ENCODE peak calls at places on chromosomes 2 and 18, in seven cellular contexts. S is activated CD4-positive, alpha-beta T cell treated with anti-CD3 and anti-CD28 coated beads, Interleukin-2, amount 50 U/mL, for 1 hour; R is RKO; E is GM04504; T is GM20000; G is NCI-H1092 treated with DMSO at 0.1 percent for 48 hours; F is iPS-NIHi11. L is an unnamed sample.
A peak's percentile ranks its signal among the peaks of the same experiment; 100 is the strongest.

GRCh38 chr18:23635283-23636040 is 27.2 kb downstream of the ANKRD29 start:
- DNase-seq in G (no peak), E (no peak), T (no peak), R (no peak), S (no peak), F (peak; percentile 42), L (no peak)

GRCh38 chr2:63425606-63426005 is 162.7 kb downstream of the WDPCP start:
- DNase-seq in E (no peak), G (no peak), R (no peak), T (no peak), S (no peak), F (no peak), L (no peak)

GRCh38 chr2:120760446-120761135 is 24.9 kb downstream of the GLI2 start:
- DNase-seq in T (no peak), R (no peak), F (no peak), S (no peak), E (no peak), G (no peak), L (no peak)

GRCh38 chr2:121075006-121075545 is 209.9 kb downstream of the TFCP2L1 start:
- DNase-seq in S (no peak), E (peak; percentile 78), G (no peak), T (no peak), F (peak; percentile 67), R (peak; percentile 98), L (no peak)

GRCh38 chr2:108918941-108919341 is 70.1 kb downstream of the EDAR start:
- DNase-seq in G (no peak), R (no peak), S (no peak), T (no peak), E (no peak), F (no peak), L (no peak)

GRCh38 chr2:162926501-162926900 is 87.9 kb upstream of the KCNH7 start:
- DNase-seq in G (no peak), F (no peak), R (peak; percentile 74), E (peak; percentile 6), S (no peak), T (no peak), L (no peak)

GRCh38 chr2:53130441-53130943 is 637.1 kb upstream of the CHAC2 start:
- DNase-seq in F (no peak), E (peak; percentile 50), R (peak; percentile 0), G (no peak), S (no peak), T (no peak), L (no peak)

GRCh38 chr18:3664563-3665178 is 214.7 kb downstream of the TGIF1 start:
- DNase-seq in R (no peak), T (no peak), S (no peak), G (no peak), F (no peak), E (no peak), L (no peak)

GRCh38 chr2:238720232-238720672 is 127.6 kb upstream of the TWIST2 start:
- DNase-seq in S (peak; percentile 26), T (peak; percentile 58), G (no peak), F (peak; percentile 90), R (peak; percentile 9), E (no peak), L (peak; percentile 34)

GRCh38 chr2:203824057-203824456 is 43.5 kb upstream of the CTLA4 start:
- DNase-seq in G (no peak), E (no peak), F (no peak), R (no peak), T (no peak), S (no peak), L (no peak)

L was measured in CD8-positive, alpha-beta T cell.